ENCODE peak calls at places on chromosomes 6 and 20, in four cellular contexts. T is GM12892; D is activated CD4-positive, alpha-beta T cell treated with anti-CD3 and anti-CD28 coated beads, Interleukin-2, amount 50 U/mL, for 1 hour; B is stimulated activated CD4-positive, alpha-beta T cell treated with anti-CD3 and anti-CD28 coated beads, Interleukin-4, amount 100 ng/mL, for 48 hours. X is an unnamed sample.

GRCh38 chr6:135910943-135911618 is 59.6 kb downstream of the PDE7B start:
- DNase-seq in T (no peak), D (no peak), B (no peak), X (no peak)

GRCh38 chr20:45098096-45098773 is 2.7 kb downstream of the KCNS1 start:
- DNase-seq in T (no peak), D (no peak), B (no peak), X (no peak)

GRCh38 chr6:42148058-42148457 is 5.6 kb upstream of the C6orf132 start:
- DNase-seq in T (no peak), D (no peak), B (no peak), X (no peak)

GRCh38 chr6:68891419-68891818 is 256.3 kb downstream of the ADGRB3 start:
- DNase-seq in T (no peak), D (no peak), B (no peak), X (no peak)

GRCh38 chr6:15266423-15266996 is 20.6 kb downstream of the JARID2 start:
- DNase-seq in T (no peak), D (no peak), B (no peak), X (no peak)

GRCh38 chr20:59031326-59032022 is 661 bp downstream of the ATP5F1E start:
- DNase-seq in T (no peak), D (no peak), B (no peak), X (no peak)

GRCh38 chr20:17210983-17211382 is 15.9 kb upstream of the PCSK2 start:
- DNase-seq in T (no peak), D (no peak), B (no peak), X (no peak)

GRCh38 chr20:53739799-53740785 is 146.5 kb upstream of the ZNF217 start:
- DNase-seq in T (no peak), D (no peak), B (no peak), X (no peak)

GRCh38 chr6:116483616-116484015 is 22.4 kb downstream of the CALHM6 start:
- DNase-seq in T (no peak), D (no peak), B (no peak), X (no peak)

GRCh38 chr20:24672181-24672880 is 202.9 kb downstream of the SYNDIG1 start:
- DNase-seq in T (no peak), D (no peak), B (no peak), X (no peak)

GRCh38 chr20:7856756-7857155 is 83.5 kb downstream of the HAO1 start:
- DNase-seq in T (no peak), D (no peak), B (no peak), X (no peak)

GRCh38 chr6:51570168-51570921 is 517.1 kb downstream of the PKHD1 start:
- DNase-seq in T (no peak), D (no peak), B (no peak), X (no peak)

GRCh38 chr6:109008061-109008460 is 86.6 kb downstream of the SESN1 start:
- DNase-seq in T (no peak), D (no peak), B (no peak), X (no peak)

GRCh38 chr6:44856495-44856878 is 469.0 kb downstream of the CDC5L start:
- DNase-seq in T (no peak), D (no peak), B (no peak), X (no peak)

X was measured in coronary artery.